ENCODE peak calls at places on chromosomes 2 and 18, in four cellular contexts. Y is NCI-H1105, S is ovary, T is nephron progenitor cell. J is an unnamed sample.

GRCh38 chr18:39841133-39842041 is 2113.6 kb upstream of the PIK3C3 start:
- DNase-seq in Y (peak; percentile 81), S (peak; percentile 56), T (peak; percentile 74), J (no peak)

GRCh38 chr2:85760872-85761271 is 7.1 kb downstream of the ATOH8 start:
- DNase-seq in Y (no peak), S (no peak), T (no peak), J (no peak)

GRCh38 chr18:7157760-7158159 is 40.2 kb upstream of the LAMA1 start:
- DNase-seq in Y (no peak), S (no peak), T (no peak), J (no peak)

GRCh38 chr2:148965596-148966431 is 72.7 kb upstream of the LYPD6B start:
- DNase-seq in Y (peak; percentile 45), S (no peak), T (no peak), J (no peak)

GRCh38 chr2:237283136-237283928 is 130.6 kb downstream of the COL6A3 start:
- DNase-seq in Y (no peak), S (no peak), T (no peak), J (no peak)

GRCh38 chr2:160075171-160075570 is 12.8 kb upstream of the PLA2R1 start:
- DNase-seq in Y (no peak), S (no peak), T (no peak), J (no peak)

GRCh38 chr2:227717687-227718567 is at the start of gene SLC19A3:
- DNase-seq in Y (peak; percentile 56), S (peak; percentile 92), T (peak; percentile 88), J (no peak)

GRCh38 chr2:241126201-241126611 is 23.1 kb downstream of the PASK start:
- DNase-seq in Y (no peak), S (no peak), T (no peak), J (no peak)

GRCh38 chr2:177147093-177147694 is 65.4 kb upstream of the HNRNPA3 start:
- DNase-seq in Y (peak; percentile 41), S (no peak), T (no peak), J (no peak)

GRCh38 chr2:134946073-134946472 is 27.5 kb downstream of the CCNT2 start:
- DNase-seq in Y (no peak), S (no peak), T (no peak), J (no peak)

GRCh38 chr2:228446732-228447131 is 265.2 kb upstream of the SPHKAP start:
- DNase-seq in Y (peak; percentile 83), S (no peak), T (no peak), J (no peak)

GRCh38 chr18:58247363-58247834 is 203.4 kb downstream of the NEDD4L start:
- DNase-seq in Y (no peak), S (peak; percentile 25), T (peak; percentile 40), J (no peak)

GRCh38 chr2:178484245-178485041 is 4.2 kb downstream of the PLEKHA3 start:
- DNase-seq in Y (peak; percentile 53), S (peak; percentile 26), T (no peak), J (no peak)

GRCh38 chr2:189213226-189213625 is 33.7 kb upstream of the COL5A2 start:
- DNase-seq in Y (no peak), S (no peak), T (no peak), J (no peak)

GRCh38 chr2:85826990-85827878 is 61.6 kb downstream of the ST3GAL5 start:
- DNase-seq in Y (peak; percentile 58), S (peak; percentile 83), T (peak; percentile 85), J (peak; percentile 54)

GRCh38 chr2:116877944-116878343 is 936.5 kb upstream of the DDX18 start:
- DNase-seq in Y (no peak), S (no peak), T (no peak), J (no peak)

GRCh38 chr18:25229080-25229479 is 122.9 kb downstream of the ZNF521 start:
- DNase-seq in Y (no peak), S (no peak), T (no peak), J (no peak)

GRCh38 chr2:116979941-116980340 is 834.5 kb upstream of the DDX18 start:
- DNase-seq in Y (no peak), S (no peak), T (peak; percentile 6), J (no peak)